ENCODE peak calls at places on chromosomes 13 and 19, in five cellular contexts. One of them, this sample, is unnamed.

GRCh38 chr13:91155512-91156114 is 191.9 kb upstream of the MIR17HG start:
- DNase-seq in stomach: no peak
- DNase-seq in body of pancreas: no peak
- DNase-seq in tibial nerve: no peak
- DNase-seq in lower leg skin: no peak
- DNase-seq in this sample: no peak

GRCh38 chr19:30504272-30504671 is 132.1 kb downstream of the ZNF536 start:
- DNase-seq in tibial nerve: no peak
- DNase-seq in body of pancreas: no peak
- DNase-seq in lower leg skin: no peak
- DNase-seq in stomach: no peak
- DNase-seq in this sample: no peak

GRCh38 chr19:16886305-16886880 is 2.4 kb upstream of the F2RL3 start:
- DNase-seq in lower leg skin: peak
- DNase-seq in stomach: no peak
- DNase-seq in tibial nerve: no peak
- DNase-seq in body of pancreas: peak
- DNase-seq in this sample: peak

GRCh38 chr13:39362652-39363390 is 240.2 kb downstream of the LHFPL6 start:
- DNase-seq in tibial nerve: no peak
- DNase-seq in body of pancreas: no peak
- DNase-seq in stomach: no peak
- DNase-seq in lower leg skin: no peak
- DNase-seq in this sample: no peak

GRCh38 chr13:33070713-33071112 is 54.5 kb downstream of the KL start:
- DNase-seq in tibial nerve: no peak
- DNase-seq in body of pancreas: no peak
- DNase-seq in stomach: no peak
- DNase-seq in lower leg skin: no peak
- DNase-seq in this sample: no peak

GRCh38 chr13:113955235-113955634 is 18.6 kb downstream of the C13orf46 start:
- DNase-seq in lower leg skin: no peak
- DNase-seq in stomach: no peak
- DNase-seq in body of pancreas: no peak
- DNase-seq in tibial nerve: no peak
- DNase-seq in this sample: no peak

GRCh38 chr19:4719499-4719866 is 4.2 kb downstream of the DPP9 start:
- DNase-seq in tibial nerve: no peak
- DNase-seq in lower leg skin: no peak
- DNase-seq in body of pancreas: no peak
- DNase-seq in stomach: no peak
- DNase-seq in this sample: no peak

GRCh38 chr13:56888455-56888854 is 252.3 kb upstream of the PRR20A start:
- DNase-seq in lower leg skin: no peak
- DNase-seq in body of pancreas: no peak
- DNase-seq in stomach: no peak
- DNase-seq in tibial nerve: no peak
- DNase-seq in this sample: no peak

GRCh38 chr19:32881766-32882165 is 12.2 kb upstream of the SLC7A9 start:
- DNase-seq in body of pancreas: no peak
- DNase-seq in tibial nerve: no peak
- DNase-seq in stomach: peak
- DNase-seq in lower leg skin: no peak
- DNase-seq in this sample: no peak

GRCh38 chr19:15197275-15198005 is 3.4 kb downstream of the NOTCH3 start:
- DNase-seq in body of pancreas: peak
- DNase-seq in tibial nerve: no peak
- DNase-seq in stomach: no peak
- DNase-seq in lower leg skin: no peak
- DNase-seq in this sample: no peak

GRCh38 chr19:15187026-15188007 is 13.5 kb downstream of the NOTCH3 start:
- DNase-seq in tibial nerve: no peak
- DNase-seq in body of pancreas: no peak
- DNase-seq in stomach: no peak
- DNase-seq in lower leg skin: no peak
- DNase-seq in this sample: no peak

GRCh38 chr19:13463296-13463695 is 43.0 kb downstream of the CACNA1A start:
- DNase-seq in tibial nerve: no peak
- DNase-seq in body of pancreas: no peak
- DNase-seq in stomach: no peak
- DNase-seq in lower leg skin: no peak
- DNase-seq in this sample: no peak

GRCh38 chr19:919157-920050 is 2.3 kb downstream of the KISS1R start:
- DNase-seq in body of pancreas: no peak
- DNase-seq in lower leg skin: no peak
- DNase-seq in stomach: no peak
- DNase-seq in tibial nerve: no peak
- DNase-seq in this sample: no peak

GRCh38 chr19:607301-608154 is 17.8 kb downstream of the HCN2 start:
- DNase-seq in stomach: no peak
- DNase-seq in tibial nerve: no peak
- DNase-seq in body of pancreas: no peak
- DNase-seq in lower leg skin: no peak
- DNase-seq in this sample: no peak

GRCh38 chr19:52102163-52102562 is 6.6 kb upstream of the ZNF841 start:
- DNase-seq in body of pancreas: no peak
- DNase-seq in tibial nerve: no peak
- DNase-seq in lower leg skin: no peak
- DNase-seq in stomach: no peak
- DNase-seq in this sample: no peak

GRCh38 chr13:43567608-43568007 is 219.2 kb downstream of the ENOX1 start:
- DNase-seq in tibial nerve: no peak
- DNase-seq in stomach: no peak
- DNase-seq in lower leg skin: no peak
- DNase-seq in body of pancreas: no peak
- DNase-seq in this sample: no peak

GRCh38 chr13:94333131-94333820 is 146.2 kb downstream of the DCT start:
- DNase-seq in body of pancreas: no peak
- DNase-seq in lower leg skin: no peak
- DNase-seq in stomach: no peak
- DNase-seq in tibial nerve: no peak
- DNase-seq in this sample: no peak

GRCh38 chr19:44644391-44645016 is 794 bp downstream of the PVR start:
- DNase-seq in lower leg skin: no peak
- DNase-seq in tibial nerve: no peak
- DNase-seq in body of pancreas: peak
- DNase-seq in stomach: no peak
- DNase-seq in this sample: peak

DNA sequence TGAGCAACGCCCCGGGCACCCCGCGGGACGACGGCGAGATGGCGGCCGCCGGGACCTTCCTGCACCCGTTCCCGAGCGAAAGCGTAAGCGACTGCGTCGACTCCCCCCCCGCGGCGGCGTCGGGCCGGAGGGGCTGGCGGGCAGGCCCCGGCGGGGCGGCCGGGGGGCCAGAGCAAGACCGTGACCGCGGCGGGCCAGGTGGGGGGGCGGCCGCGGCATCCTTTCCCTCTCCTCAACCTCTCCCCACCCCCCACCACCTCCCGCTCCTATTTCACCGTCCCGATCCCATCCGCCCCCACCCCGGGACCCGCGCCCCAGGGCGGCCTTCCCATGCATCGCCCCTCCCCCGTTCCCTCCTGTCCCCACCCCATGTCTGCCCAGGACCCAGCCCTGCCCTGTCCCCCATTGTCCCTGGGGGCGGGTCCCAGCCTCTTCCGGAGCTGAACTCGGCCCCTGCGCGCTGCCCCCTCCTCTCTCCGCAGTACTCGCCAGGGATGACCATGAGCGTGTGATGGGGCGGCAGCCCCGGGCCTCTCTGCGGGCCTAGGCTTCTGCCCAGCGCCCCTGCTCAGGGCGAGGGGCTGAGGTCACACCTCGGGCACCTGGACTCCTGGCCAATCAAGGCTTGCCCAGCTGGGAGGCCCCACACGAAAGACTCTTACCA is 4.1 kb downstream of the ISYNA1 start:
- DNase-seq in lower leg skin: no peak
- DNase-seq in tibial nerve: no peak
- DNase-seq in body of pancreas: no peak
- DNase-seq in stomach: no peak
- DNase-seq in this sample: peak
- TF ChIP-seq POLR2A in lower leg skin: no peak
- TF ChIP-seq POLR2A in tibial nerve: no peak
- TF ChIP-seq POLR2A in body of pancreas: no peak
- TF ChIP-seq POLR2A in stomach: no peak
- TF ChIP-seq POLR2A in this sample: no peak

GRCh38 chr13:24865158-24865557 is 101.2 kb downstream of the RNF17 start:
- DNase-seq in stomach: no peak
- DNase-seq in lower leg skin: no peak
- DNase-seq in tibial nerve: no peak
- DNase-seq in body of pancreas: no peak
- DNase-seq in this sample: no peak
- H3K4me3 ChIP-seq in stomach: no peak
- H3K4me3 ChIP-seq in lower leg skin: no peak
- H3K4me3 ChIP-seq in tibial nerve: no peak
- H3K4me3 ChIP-seq in body of pancreas: no peak
- H3K4me3 ChIP-seq in this sample: no peak

DNA sequence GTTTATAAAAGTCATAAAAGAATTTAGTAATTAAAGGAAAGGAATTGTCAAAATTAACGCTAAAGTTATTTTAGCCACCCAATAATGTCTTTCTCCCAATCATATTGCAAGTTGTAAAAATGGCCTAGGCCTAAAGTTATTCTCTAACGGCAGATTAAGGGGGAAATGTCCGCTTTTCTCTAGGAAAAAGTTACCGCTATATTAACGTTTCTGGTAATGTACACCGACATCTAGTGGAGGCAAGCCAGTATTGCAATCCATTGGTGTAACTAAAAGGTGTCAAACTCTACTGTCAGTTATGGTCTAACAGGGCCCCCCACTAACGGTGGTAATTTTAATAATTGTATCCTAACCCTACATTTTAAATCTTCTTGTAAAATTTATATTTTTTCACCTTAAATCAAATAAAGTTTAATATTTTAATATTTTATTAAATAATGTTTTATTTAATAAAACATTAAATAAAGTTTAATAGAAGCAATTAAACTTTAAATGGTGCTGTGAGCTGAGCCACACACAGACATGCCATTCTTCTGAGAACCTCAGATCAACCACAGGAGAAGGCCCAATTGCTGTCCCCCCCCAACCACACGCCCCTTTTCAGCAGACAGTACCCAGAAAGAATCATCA is 35.9 kb upstream of the ZSCAN5A start:
- DNase-seq in stomach: peak
- DNase-seq in tibial nerve: no peak
- DNase-seq in lower leg skin: peak
- DNase-seq in body of pancreas: peak
- DNase-seq in this sample: no peak
- TF ChIP-seq POLR2A in stomach: no peak
- TF ChIP-seq POLR2A in tibial nerve: no peak
- TF ChIP-seq POLR2A in lower leg skin: no peak
- TF ChIP-seq POLR2A in body of pancreas: no peak
- TF ChIP-seq POLR2A in this sample: no peak

GRCh38 chr19:49340865-49341718 is 5.9 kb downstream of the CD37 start:
- DNase-seq in stomach: no peak
- DNase-seq in body of pancreas: no peak
- DNase-seq in lower leg skin: no peak
- DNase-seq in tibial nerve: no peak
- DNase-seq in this sample: no peak

GRCh38 chr19:49338691-49339363 is 3.6 kb downstream of the CD37 start:
- DNase-seq in tibial nerve: peak
- DNase-seq in stomach: peak
- DNase-seq in lower leg skin: peak
- DNase-seq in body of pancreas: peak
- DNase-seq in this sample: peak

GRCh38 chr19:49338023-49338677 is 2.9 kb downstream of the CD37 start:
- DNase-seq in lower leg skin: no peak
- DNase-seq in stomach: no peak
- DNase-seq in tibial nerve: no peak
- DNase-seq in body of pancreas: no peak
- DNase-seq in this sample: no peak

GRCh38 chr19:49340069-49340864 is 5.1 kb downstream of the CD37 start:
- DNase-seq in stomach: peak
- DNase-seq in tibial nerve: peak
- DNase-seq in body of pancreas: peak
- DNase-seq in lower leg skin: no peak
- DNase-seq in this sample: peak

DNA sequence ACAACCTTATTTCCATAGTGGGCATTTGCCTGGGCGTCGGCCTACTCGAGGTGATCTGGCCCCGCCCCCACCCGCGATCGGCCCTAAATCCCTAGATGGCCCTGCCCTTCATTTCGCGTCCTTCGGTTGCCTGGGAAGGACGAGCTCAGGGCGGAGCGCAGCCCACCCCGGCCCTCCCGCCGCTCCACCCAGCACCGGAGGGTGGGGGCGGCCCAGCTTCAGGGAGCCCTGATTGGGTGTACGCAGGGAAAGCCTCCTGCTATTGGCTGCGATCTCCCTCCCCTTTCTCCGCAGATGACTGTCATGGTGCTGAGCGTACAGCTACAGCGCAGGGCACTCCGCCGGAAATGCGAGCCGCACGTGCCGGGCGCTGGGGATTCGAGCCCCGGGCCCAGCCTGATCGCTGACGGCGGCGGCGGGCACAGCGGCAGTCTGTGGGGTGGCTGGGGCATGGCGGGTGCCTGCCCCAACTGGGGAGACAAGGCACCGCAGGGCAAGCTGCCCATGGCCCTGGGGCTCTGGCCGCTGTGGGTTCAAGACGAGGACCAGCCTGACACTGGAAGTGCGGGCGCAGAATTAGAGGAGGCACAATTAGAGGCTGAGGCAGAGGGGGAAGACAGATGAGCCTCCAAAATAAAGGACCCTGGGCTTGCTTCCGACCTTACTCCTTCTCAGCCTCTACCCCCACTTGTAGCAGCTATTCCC is 4.3 kb downstream of the CD37 start:
- DNase-seq in body of pancreas: peak
- DNase-seq in lower leg skin: peak
- DNase-seq in stomach: peak
- DNase-seq in tibial nerve: peak
- DNase-seq in this sample: peak
- H3K4me3 ChIP-seq in body of pancreas: no peak
- H3K4me3 ChIP-seq in lower leg skin: no peak
- H3K4me3 ChIP-seq in stomach: peak
- H3K4me3 ChIP-seq in tibial nerve: peak
- H3K4me3 ChIP-seq in this sample: peak

GRCh38 chr13:72726721-72727416 is 560 bp downstream of the MZT1 start:
- DNase-seq in stomach: peak
- DNase-seq in body of pancreas: peak
- DNase-seq in lower leg skin: peak
- DNase-seq in tibial nerve: no peak
- DNase-seq in this sample: peak

GRCh38 chr13:72728290-72728605 is 525 bp downstream of the BORA start:
- DNase-seq in lower leg skin: no peak
- DNase-seq in stomach: no peak
- DNase-seq in tibial nerve: no peak
- DNase-seq in body of pancreas: no peak
- DNase-seq in this sample: no peak

GRCh38 chr13:72727417-72728289 is at the start of the genes BORA and MZT1:
- DNase-seq in tibial nerve: peak
- DNase-seq in body of pancreas: peak
- DNase-seq in stomach: peak
- DNase-seq in lower leg skin: peak
- DNase-seq in this sample: peak
- TF ChIP-seq POLR2A in tibial nerve: no peak
- TF ChIP-seq POLR2A in body of pancreas: no peak
- TF ChIP-seq POLR2A in stomach: no peak
- TF ChIP-seq POLR2A in lower leg skin: no peak
- TF ChIP-seq POLR2A in this sample: peak

GRCh38 chr13:20526664-20527063 is 1.0 kb upstream of the CRYL1 start:
- DNase-seq in lower leg skin: no peak
- DNase-seq in stomach: no peak
- DNase-seq in tibial nerve: no peak
- DNase-seq in body of pancreas: no peak
- DNase-seq in this sample: no peak
- H3K4me3 ChIP-seq in lower leg skin: no peak
- H3K4me3 ChIP-seq in stomach: peak
- H3K4me3 ChIP-seq in tibial nerve: peak
- H3K4me3 ChIP-seq in body of pancreas: no peak
- H3K4me3 ChIP-seq in this sample: peak